ENCODE peak calls at places on chromosomes 4 and X, in five cellular contexts. C is H9, H is neuronal stem cell, J is trophoblast cell, G is H1. U is an unnamed sample.

GRCh38 chr4:174999407-174999806 is 81.2 kb downstream of the ADAM29 start:
- DNase-seq in G (no peak), C (no peak), J (peak; percentile 5), H (no peak), U (peak; percentile 4)

GRCh38 chr4:2791518-2792395 is 1.1 kb upstream of the SH3BP2 start:
- DNase-seq in J (no peak), C (no peak), G (no peak), H (no peak), U (no peak)

GRCh38 chrX:28847423-28847822 is 260.2 kb downstream of the IL1RAPL1 start:
- DNase-seq in C (peak; percentile 52), H (no peak), G (no peak), J (no peak), U (peak; percentile 17)

GRCh38 chr4:174012135-174012923 is 271.1 kb downstream of the FBXO8 start:
- DNase-seq in C (no peak), J (peak; percentile 13), H (no peak), G (no peak), U (peak; percentile 57)

GRCh38 chr4:164894725-164895124 is 17.7 kb downstream of the APELA start:
- DNase-seq in J (no peak), H (no peak), C (no peak), G (no peak), U (no peak)

GRCh38 chrX:30530591-30530990 is 47.0 kb downstream of the TASL start:
- DNase-seq in C (no peak), G (no peak), H (no peak), J (peak; percentile 8), U (peak; percentile 44)

GRCh38 chr4:38326499-38326898 is 337.5 kb upstream of the KLF3 start:
- DNase-seq in C (no peak), H (no peak), J (no peak), G (no peak), U (no peak)

GRCh38 chrX:47483310-47484268 is 567 bp upstream of the ZNF41 start:
- DNase-seq in G (no peak), C (no peak), J (peak; percentile 23), H (no peak), U (peak; percentile 53)

GRCh38 chr4:144579411-144580020 is 66.4 kb upstream of the HHIP start:
- DNase-seq in C (no peak), G (no peak), J (peak; percentile 78), H (no peak), U (no peak)

GRCh38 chr4:163495900-163496299 is 1.4 kb downstream of the TMA16 start:
- DNase-seq in G (no peak), H (no peak), C (no peak), J (no peak), U (peak; percentile 13)

GRCh38 chrX:124406294-124407013 is 60.1 kb downstream of the SH2D1A start:
- DNase-seq in J (peak; percentile 37), C (no peak), H (peak; percentile 36), G (peak; percentile 49), U (peak; percentile 54)

GRCh38 chrX:68794486-68794885 is 34.3 kb upstream of the EFNB1 start:
- DNase-seq in J (no peak), C (no peak), G (no peak), H (no peak), U (no peak)

GRCh38 chr4:167100120-167100519 is 134.2 kb downstream of the SPOCK3 start:
- DNase-seq in G (no peak), J (peak; percentile 28), H (peak; percentile 15), C (no peak), U (peak; percentile 30)

GRCh38 chr4:34170941-34171340 is 2073.4 kb downstream of the ARAP2 start:
- DNase-seq in C (no peak), H (no peak), J (no peak), G (no peak), U (no peak)

GRCh38 chrX:39388730-39389129 is 587.5 kb downstream of the MID1IP1 start:
- DNase-seq in H (no peak), G (no peak), J (no peak), C (no peak), U (no peak)

GRCh38 chr4:114921790-114922581 is 191.4 kb downstream of the NDST4 start:
- DNase-seq in H (no peak), G (peak; percentile 41), C (peak; percentile 27), J (no peak), U (no peak)

GRCh38 chr4:115213705-115214104 is 100.3 kb upstream of the NDST4 start:
- DNase-seq in C (no peak), H (no peak), G (no peak), J (no peak), U (no peak)

GRCh38 chrX:129262912-129263311 is 260.4 kb downstream of the SMARCA1 start:
- DNase-seq in J (no peak), G (no peak), C (no peak), H (no peak), U (no peak)

GRCh38 chr4:55125087-55125721 is at the start of gene KDR:
- DNase-seq in H (peak; percentile 65), J (no peak), C (peak; percentile 85), G (peak; percentile 91), U (peak; percentile 46)

GRCh38 chr4:156322592-156322991 is 368.9 kb upstream of the CTSO start:
- DNase-seq in J (peak; percentile 42), C (no peak), G (no peak), H (no peak), U (peak; percentile 86)

GRCh38 chr4:140837742-140838141 is 81.6 kb upstream of the TBC1D9 start:
- DNase-seq in H (no peak), C (no peak), J (peak; percentile 66), G (no peak), U (no peak)

GRCh38 chr4:186689476-186689875 is 34.2 kb downstream of the FAT1 start:
- DNase-seq in G (no peak), C (no peak), J (no peak), H (no peak), U (no peak)

GRCh38 chr4:149709640-149710039 is 106.0 kb downstream of the IQCM start:
- DNase-seq in C (no peak), G (no peak), H (no peak), J (no peak), U (peak; percentile 36)

GRCh38 chr4:20074450-20074849 is 177.3 kb upstream of the SLIT2 start:
- DNase-seq in C (no peak), H (no peak), G (no peak), J (no peak), U (peak; percentile 42)

GRCh38 chrX:155864655-155865054 is 16.5 kb upstream of the VAMP7 start:
- DNase-seq in J (no peak), C (no peak), G (no peak), H (no peak), U (peak; percentile 10)

GRCh38 chrX:150184487-150184886 is 178.6 kb upstream of the MAMLD1 start:
- DNase-seq in G (no peak), C (no peak), H (no peak), J (no peak), U (no peak)

GRCh38 chr4:147731611-147732515 is at the start of gene ARHGAP10:
- DNase-seq in G (peak; percentile 82), H (peak; percentile 49), C (peak; percentile 65), J (peak; percentile 68), U (peak; percentile 90)

GRCh38 chrX:135520022-135520552 is 373 bp upstream of the INTS6L start:
- DNase-seq in H (no peak), C (no peak), J (peak; percentile 9), G (no peak), U (peak; percentile 67)

GRCh38 chr4:5238106-5238505 is 186.8 kb downstream of the STK32B start:
- DNase-seq in G (no peak), H (no peak), C (no peak), J (no peak), U (no peak)

GRCh38 chr4:20618010-20618409 is 82.2 kb upstream of the PACRGL start:
- DNase-seq in H (peak; percentile 12), J (peak; percentile 3), G (no peak), C (no peak), U (no peak)

GRCh38 chr4:151661873-151662272 is 98.9 kb downstream of the GATB start:
- DNase-seq in G (no peak), J (no peak), C (no peak), H (no peak), U (no peak)

GRCh38 chr4:151657896-151658295 is 102.9 kb downstream of the GATB start:
- DNase-seq in C (no peak), H (no peak), J (no peak), G (no peak), U (no peak)

GRCh38 chr4:151658959-151659593 is 101.7 kb downstream of the GATB start:
- DNase-seq in C (no peak), J (no peak), H (no peak), G (no peak), U (peak; percentile 68)

GRCh38 chr4:151659631-151660030 is 101.2 kb downstream of the GATB start:
- DNase-seq in H (no peak), C (no peak), J (no peak), G (no peak), U (peak; percentile 23)

GRCh38 chr4:151660676-151661075 is 100.1 kb downstream of the GATB start:
- DNase-seq in J (no peak), C (no peak), G (no peak), H (no peak), U (no peak)
- H2BK12ac ChIP-seq in J (no peak overlapping the region), C (no peak overlapping the region), G (no peak overlapping the region), H (no peak overlapping the region), U (no peak overlapping the region)

DNA sequence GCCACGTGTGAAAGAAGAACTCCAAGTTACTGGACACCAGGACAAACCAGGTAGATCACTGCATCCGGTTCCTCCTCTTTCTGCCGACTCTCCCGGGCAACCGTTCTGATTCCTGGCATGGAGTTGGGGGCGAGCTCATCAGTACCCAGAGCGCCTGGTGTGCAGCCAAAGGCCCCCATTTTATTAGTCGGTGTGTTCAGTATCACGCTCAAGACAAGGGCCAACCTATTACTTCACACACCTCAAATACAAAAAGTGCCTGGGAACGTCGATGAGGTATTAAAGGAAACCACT is 2.8 kb upstream of the CTBP1 start:
- DNase-seq in J (no peak), G (no peak), C (no peak), H (no peak), U (no peak)
- H2BK12ac ChIP-seq in J (no peak overlapping the region), G (no peak overlapping the region), C (no peak overlapping the region), H (no peak overlapping the region), U (no peak overlapping the region)

GRCh38 chr4:23130845-23131244 is 438.1 kb downstream of the GBA3 start:
- DNase-seq in C (no peak), J (no peak), H (no peak), G (no peak), U (no peak)

GRCh38 chr4:23135792-23136645 is 443.3 kb downstream of the GBA3 start:
- DNase-seq in C (no peak), G (no peak), J (peak; percentile 78), H (peak; percentile 73), U (peak; percentile 50)
- H2BK12ac ChIP-seq in C (no peak overlapping the region), G (no peak overlapping the region), J (no peak overlapping the region), H (no peak overlapping the region), U (no peak overlapping the region)

GRCh38 chrX:7921750-7922149 is 5.5 kb downstream of the PNPLA4 start:
- DNase-seq in C (no peak), J (no peak), G (no peak), H (no peak), U (no peak)
- H2BK12ac ChIP-seq in C (no peak overlapping the region), J (no peak overlapping the region), G (no peak overlapping the region), H (no peak overlapping the region), U (no peak overlapping the region)

DNA sequence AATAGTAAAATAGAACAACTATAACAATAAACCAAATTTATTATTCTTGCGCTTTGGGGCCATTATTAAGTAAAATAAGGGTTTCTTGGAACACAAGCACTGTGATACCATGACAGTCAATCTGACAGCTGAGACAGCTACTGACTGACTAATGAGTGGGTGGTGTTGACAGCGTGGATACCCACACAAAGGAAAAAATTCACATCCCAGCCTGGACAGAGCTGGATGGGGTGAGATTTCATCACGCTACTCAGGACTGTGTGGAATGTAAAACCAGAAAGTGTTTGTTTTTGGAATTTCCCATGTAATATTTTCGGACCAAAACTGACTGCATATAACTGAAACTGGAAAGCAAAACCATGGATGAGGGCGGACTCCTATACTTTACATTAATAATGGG is 48.8 kb downstream of the IGFBP7 start:
- DNase-seq in C (no peak), G (no peak), H (no peak), J (peak; percentile 72), U (peak; percentile 61)
- H2BK12ac ChIP-seq in C (no peak overlapping the region), G (no peak overlapping the region), H (no peak overlapping the region), J (peak overlapping the region; percentile 37), U (no peak overlapping the region)

U was measured in mesenchymal stem cell.